ENCODE peak calls at places on chromosomes 7 and 10, in eight cellular contexts. T is non-pigmented ciliary epithelial cell; J is stimulated activated CD4-positive, alpha-beta T cell treated with anti-CD3 and anti-CD28 coated beads, Interleukin-2, amount 100 ng/mL, for 48 hours; L is CD4-positive, alpha-beta memory T cell; K is posterior vena cava; G is effector CD4-positive, alpha-beta T cell; B is activated gamma-delta T cell treated with anti-CD3 and anti-CD28 coated beads, Interleukin-2, amount 50 U/mL, for 16 hours; Y is mesenchymal stem cell. X is an unnamed sample.

GRCh38 chr10:27440478-27440877 is 63.6 kb upstream of the RAB18 start:
- DNase-seq in G (no peak), L (no peak), T (no peak), B (no peak), J (no peak), Y (no peak), K (no peak), X (no peak)

GRCh38 chr7:17234398-17235021 is 63.9 kb upstream of the AHR start:
- DNase-seq in Y (peak; percentile 98), J (peak; percentile 15), K (no peak), T (peak; percentile 76), L (peak; percentile 91), G (peak; percentile 66), B (peak; percentile 49), X (peak; percentile 12)

GRCh38 chr10:61786728-61787127 is 114.8 kb upstream of the ARID5B start:
- DNase-seq in Y (peak; percentile 78), L (no peak), T (peak; percentile 55), G (no peak), B (no peak), K (no peak), J (no peak), X (peak; percentile 11)

GRCh38 chr10:36187382-36188042 is 545.4 kb upstream of the FZD8 start:
- DNase-seq in T (no peak), Y (no peak), L (no peak), G (no peak), B (no peak), K (no peak), J (no peak), X (no peak)

GRCh38 chr7:40297741-40298311 is 163.0 kb downstream of the SUGCT start:
- DNase-seq in G (no peak), J (no peak), K (no peak), T (no peak), L (no peak), Y (peak; percentile 27), B (no peak), X (no peak)

GRCh38 chr7:44305564-44306507 is 19.6 kb downstream of the CAMK2B start:
- DNase-seq in Y (no peak), K (peak; percentile 30), J (no peak), B (no peak), G (no peak), T (no peak), L (no peak), X (no peak)

GRCh38 chr7:150336746-150337145 is 4.7 kb downstream of the RARRES2 start:
- DNase-seq in B (no peak), T (no peak), J (no peak), G (no peak), Y (no peak), K (no peak), L (no peak), X (no peak)

GRCh38 chr7:26061340-26062239 is 90.4 kb upstream of the NFE2L3 start:
- DNase-seq in B (peak; percentile 62), Y (peak; percentile 51), T (no peak), K (no peak), J (peak; percentile 69), L (peak; percentile 69), G (peak; percentile 57), X (peak; percentile 43)

GRCh38 chr7:15015545-15016314 is 113.2 kb upstream of the DGKB start:
- DNase-seq in G (no peak), Y (peak; percentile 71), L (peak; percentile 23), B (no peak), J (no peak), T (peak; percentile 15), K (no peak), X (peak; percentile 2)

GRCh38 chr10:126059101-126059826 is 162.9 kb downstream of the FANK1 start:
- DNase-seq in K (no peak), J (no peak), T (no peak), B (no peak), G (no peak), Y (peak; percentile 92), L (no peak), X (no peak)

GRCh38 chr10:132452216-132452650 is 55.2 kb downstream of the PWWP2B start:
- DNase-seq in L (no peak), J (no peak), Y (no peak), G (no peak), B (no peak), T (no peak), K (no peak), X (no peak)

GRCh38 chr7:130047801-130048200 is 3.4 kb downstream of the ZC3HC1 start:
- DNase-seq in T (no peak), B (no peak), L (no peak), G (no peak), J (no peak), Y (no peak), K (no peak), X (no peak)

GRCh38 chr10:62459072-62459471 is 84.9 kb downstream of the ZNF365 start:
- DNase-seq in L (no peak), B (no peak), Y (peak; percentile 90), G (no peak), K (no peak), J (no peak), T (no peak), X (no peak)

GRCh38 chr10:24642921-24643678 is 80.6 kb downstream of the ARHGAP21 start:
- DNase-seq in T (peak; percentile 69), Y (peak; percentile 76), K (no peak), J (no peak), B (no peak), L (peak; percentile 55), G (peak; percentile 7), X (no peak)

GRCh38 chr10:70404906-70405824 is 1.2 kb downstream of the EIF4EBP2 start:
- DNase-seq in T (peak; percentile 88), K (peak; percentile 90), J (peak; percentile 10), G (no peak), L (peak; percentile 23), B (no peak), Y (peak; percentile 93), X (no peak)

GRCh38 chr7:16033233-16033632 is 346.8 kb upstream of the MEOX2 start:
- DNase-seq in Y (no peak), K (no peak), B (no peak), T (no peak), J (no peak), L (no peak), G (no peak), X (no peak)

GRCh38 chr10:132688580-132689420 is 97.1 kb downstream of the NKX6-2 start:
- DNase-seq in J (no peak), G (no peak), L (no peak), B (no peak), Y (no peak), T (no peak), K (peak; percentile 49), X (no peak)

GRCh38 chr7:92179393-92179924 is 517 bp upstream of the LRRD1 start:
- DNase-seq in Y (no peak), K (no peak), T (no peak), G (no peak), J (no peak), B (no peak), L (no peak), X (no peak)

GRCh38 chr10:78528749-78529204 is 495.1 kb downstream of the RPS24 start:
- DNase-seq in Y (no peak), B (no peak), J (no peak), G (no peak), L (no peak), K (no peak), T (no peak), X (no peak)

GRCh38 chr7:158582089-158582456 is 5.5 kb downstream of the PTPRN2 start:
- DNase-seq in T (no peak), G (no peak), B (no peak), L (no peak), J (no peak), K (no peak), Y (no peak), X (no peak)